ENCODE peak calls at places on chromosome 16, in five cellular contexts. B is psoas muscle, N is uterus, M is suprapubic skin, Q is adrenal gland. Y is an unnamed sample.

GRCh38 chr16:785563-786535 is 2.3 kb downstream of the RPUSD1 start:
- DNase-seq in Q (peak; percentile 76), M (peak; percentile 88), N (peak; percentile 44), B (peak; percentile 71), Y (peak; percentile 53)

GRCh38 chr16:17343028-17343427 is 127.7 kb downstream of the XYLT1 start:
- DNase-seq in N (no peak), M (no peak), B (no peak), Q (no peak), Y (no peak)

GRCh38 chr16:78363843-78364242 is 264.4 kb downstream of the WWOX start:
- DNase-seq in M (no peak), N (no peak), Q (no peak), B (no peak), Y (no peak)

GRCh38 chr16:77834600-77834963 is 46.2 kb downstream of the VAT1L start:
- DNase-seq in N (no peak), B (no peak), Q (no peak), M (no peak), Y (no peak)

GRCh38 chr16:52460652-52461172 is 86.2 kb downstream of the TOX3 start:
- DNase-seq in Q (no peak), B (no peak), M (no peak), N (no peak), Y (no peak)

GRCh38 chr16:14101415-14101814 is 30.3 kb downstream of the MRTFB start:
- DNase-seq in B (no peak), M (no peak), N (no peak), Q (no peak), Y (no peak)

GRCh38 chr16:10539793-10540192 is 40.6 kb downstream of the EMP2 start:
- DNase-seq in M (no peak), Q (no peak), B (no peak), N (no peak), Y (no peak)

GRCh38 chr16:89815639-89816348 is 653 bp downstream of the FANCA start:
- DNase-seq in B (no peak), Q (no peak), M (no peak), N (no peak), Y (no peak)

GRCh38 chr16:66551362-66551761 is 1.0 kb upstream of the CKLF start:
- DNase-seq in B (peak; percentile 35), M (no peak), Q (peak; percentile 19), N (no peak), Y (no peak)

GRCh38 chr16:15993946-15994665 is 44.7 kb downstream of the ABCC1 start:
- DNase-seq in B (no peak), N (no peak), Q (peak; percentile 21), M (no peak), Y (peak; percentile 13)

GRCh38 chr16:53931946-53932345 is 228.0 kb downstream of the FTO start:
- DNase-seq in B (no peak), Q (no peak), M (no peak), N (no peak), Y (no peak)

GRCh38 chr16:66376114-66376513 is 9.6 kb downstream of the CDH5 start:
- DNase-seq in M (no peak), B (no peak), N (no peak), Q (no peak), Y (no peak)

GRCh38 chr16:10613771-10614485 is 33.5 kb upstream of the EMP2 start:
- DNase-seq in B (no peak), M (no peak), Q (no peak), N (no peak), Y (no peak)

GRCh38 chr16:61595605-61596004 is 440.6 kb downstream of the CDH8 start:
- DNase-seq in N (no peak), B (no peak), M (no peak), Q (no peak), Y (no peak)

GRCh38 chr16:10226672-10227306 is 44.6 kb upstream of the GRIN2A start:
- DNase-seq in B (no peak), M (no peak), Q (no peak), N (no peak), Y (no peak)

GRCh38 chr16:25033852-25034251 is 18.7 kb upstream of the ARHGAP17 start:
- DNase-seq in N (no peak), B (no peak), Q (peak; percentile 79), M (no peak), Y (no peak)

GRCh38 chr16:24988593-24989338 is 26.4 kb downstream of the ARHGAP17 start:
- DNase-seq in N (peak; percentile 52), M (no peak), B (no peak), Q (peak; percentile 67), Y (no peak)

GRCh38 chr16:65119905-65120341 is 1.9 kb downstream of the CDH11 start:
- DNase-seq in N (peak; percentile 35), B (no peak), Q (no peak), M (no peak), Y (peak; percentile 31)

GRCh38 chr16:69481901-69482341 is 57.5 kb downstream of the CYB5B start:
- DNase-seq in Q (peak; percentile 90), N (peak; percentile 84), B (peak; percentile 87), M (peak; percentile 93), Y (peak; percentile 61)

GRCh38 chr16:82298472-82298871 is 128.4 kb upstream of the MPHOSPH6 start:
- DNase-seq in Q (no peak), N (no peak), M (no peak), B (no peak), Y (no peak)

GRCh38 chr16:75152635-75153034 is 4.3 kb downstream of the ZFP1 start:
- DNase-seq in Q (no peak), B (no peak), M (no peak), N (no peak), Y (no peak)

GRCh38 chr16:27816561-27816960 is 247.0 kb downstream of the GSG1L start:
- DNase-seq in Q (no peak), B (no peak), M (peak; percentile 56), N (no peak), Y (no peak)

GRCh38 chr16:88614818-88615580 is 23.4 kb upstream of the IL17C start:
- DNase-seq in N (no peak), Q (no peak), B (no peak), M (no peak), Y (no peak)

GRCh38 chr16:84520778-84521770 is 16.6 kb upstream of the MEAK7 start:
- DNase-seq in B (no peak), N (no peak), Q (no peak), M (no peak), Y (no peak)

GRCh38 chr16:65195998-65196397 is 74.1 kb upstream of the CDH11 start:
- DNase-seq in N (no peak), B (no peak), M (no peak), Q (no peak), Y (no peak)

GRCh38 chr16:28563218-28563617 is 9.5 kb downstream of the SGF29 start:
- DNase-seq in B (no peak), M (no peak), N (no peak), Q (no peak), Y (no peak)

GRCh38 chr16:17367932-17368331 is 102.8 kb downstream of the XYLT1 start:
- DNase-seq in N (peak; percentile 44), M (no peak), B (no peak), Q (peak; percentile 78), Y (no peak)

GRCh38 chr16:57800213-57801097 is 1.8 kb downstream of the KIFC3 start:
- DNase-seq in B (no peak), N (no peak), M (no peak), Q (no peak), Y (no peak)

GRCh38 chr16:4322121-4323035 is 6.5 kb downstream of the GLIS2 start:
- DNase-seq in Q (no peak), N (no peak), M (no peak), B (no peak), Y (no peak)
- H3K27ac ChIP-seq in Q (no peak overlapping the region), N (peak overlapping the region; percentile 90), M (peak overlapping the region; percentile 14), B (no peak overlapping the region), Y (peak overlapping the region; percentile 79)

GRCh38 chr16:87457724-87458423 is 35.0 kb downstream of the ZCCHC14 start:
- DNase-seq in N (no peak), M (no peak), B (no peak), Q (no peak), Y (no peak)

GRCh38 chr16:87459833-87460232 is 33.0 kb downstream of the ZCCHC14 start:
- DNase-seq in M (no peak), Q (no peak), B (no peak), N (no peak), Y (no peak)

GRCh38 chr16:87459027-87459426 is 33.8 kb downstream of the ZCCHC14 start:
- DNase-seq in N (no peak), Q (no peak), M (no peak), B (no peak), Y (no peak)

GRCh38 chr16:87458424-87458915 is 34.4 kb downstream of the ZCCHC14 start:
- DNase-seq in Q (no peak), M (no peak), B (no peak), N (no peak), Y (no peak)

DNA sequence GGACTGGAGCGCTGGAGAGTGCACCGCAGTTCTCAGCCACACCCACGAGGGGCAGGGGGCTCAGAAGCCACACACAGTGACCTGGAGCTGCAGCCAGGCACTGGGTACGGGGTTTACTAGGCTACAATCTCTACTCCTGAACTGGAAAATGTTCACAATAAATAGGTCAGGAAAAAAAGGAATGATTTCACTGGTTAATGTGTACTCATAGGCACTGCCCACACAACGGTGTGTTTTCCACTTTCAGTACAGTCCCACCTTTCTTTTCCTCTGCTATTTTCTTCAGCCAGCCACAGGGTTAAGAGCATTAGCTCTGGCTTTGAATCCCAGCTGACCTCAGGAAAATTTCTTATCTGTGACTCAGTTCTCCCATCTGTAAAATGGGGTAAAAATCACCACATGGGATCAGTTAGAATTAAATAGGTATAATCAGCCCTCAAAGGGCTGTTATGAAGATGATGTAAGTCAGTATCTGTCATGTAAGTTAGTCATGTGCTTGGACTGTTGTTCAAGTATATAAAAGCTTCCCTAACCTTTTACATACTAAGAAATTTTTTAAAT is 35.7 kb downstream of the ZCCHC14 start:
- DNase-seq in Q (no peak), M (no peak), N (no peak), B (no peak), Y (no peak)
- TF ChIP-seq CTCF in Q (no peak), M (no peak), N (no peak), B (no peak), Y (no peak)

DNA sequence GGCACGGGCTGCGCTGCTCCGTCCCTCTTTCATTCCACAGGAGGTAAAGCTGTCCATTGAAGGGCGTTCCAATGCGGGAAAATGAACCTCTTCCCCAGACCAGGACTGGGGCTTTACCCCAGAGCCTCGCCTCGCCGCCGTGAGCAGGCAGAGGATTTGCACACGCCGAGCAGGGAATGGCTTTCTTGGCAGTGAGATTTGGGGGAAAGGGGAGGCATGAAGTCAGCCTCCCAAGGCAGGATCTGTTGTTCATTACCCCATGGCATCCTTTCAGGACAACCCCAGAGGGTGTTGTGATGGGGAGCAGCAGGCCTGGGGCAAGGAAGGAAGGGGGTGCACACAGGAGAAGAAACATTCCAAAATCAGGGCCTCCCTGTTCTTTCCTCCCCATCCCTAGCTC is 6.0 kb downstream of the ATXN1L start:
- DNase-seq in N (no peak), Q (no peak), B (no peak), M (no peak), Y (no peak)
- H3K27ac ChIP-seq in N (peak overlapping the region; percentile 28), Q (no peak overlapping the region), B (no peak overlapping the region), M (no peak overlapping the region), Y (no peak overlapping the region)

GRCh38 chr16:68386628-68387027 is 61.7 kb downstream of the SMPD3 start:
- DNase-seq in B (no peak), N (no peak), Q (no peak), M (no peak), Y (no peak)

GRCh38 chr16:68388124-68388523 is 60.2 kb downstream of the SMPD3 start:
- DNase-seq in M (no peak), N (no peak), Q (no peak), B (no peak), Y (no peak)

GRCh38 chr16:68387301-68387700 is 61.0 kb downstream of the SMPD3 start:
- DNase-seq in Q (peak; percentile 42), B (no peak), M (no peak), N (no peak), Y (no peak)

GRCh38 chr16:68385371-68385770 is 62.9 kb downstream of the SMPD3 start:
- DNase-seq in Q (no peak), B (no peak), M (no peak), N (no peak), Y (no peak)

GRCh38 chr16:68389006-68389405 is 59.3 kb downstream of the SMPD3 start:
- DNase-seq in N (no peak), B (no peak), Q (no peak), M (no peak), Y (no peak)
- TF ChIP-seq CTCF in N (no peak), B (no peak), Q (no peak), M (no peak), Y (no peak)